ENCODE peak calls at places on chromosomes 6 and 20, in nine cellular contexts. J is A673, G is ovary, K is fibroblast of lung, R is uterus, Q is mucosa of descending colon, T is heart left ventricle, P is transverse colon, L is Caco-2. B is an unnamed sample.

GRCh38 chr6:12114055-12114503 is 102.0 kb downstream of the HIVEP1 start:
- DNase-seq in J (no peak), G (no peak), K (no peak), R (no peak), Q (no peak), T (no peak), P (no peak), L (no peak), B (no peak)

GRCh38 chr20:44401052-44401769 is 45.7 kb downstream of the HNF4A start:
- DNase-seq in J (no peak), G (no peak), K (no peak), R (no peak), Q (peak; percentile 87), T (no peak), P (peak; percentile 86), L (peak; percentile 83), B (no peak)

GRCh38 chr6:100464910-100465700 is at the start of gene SIM1:
- DNase-seq in J (peak; percentile 93), G (no peak), K (peak; percentile 70), R (no peak), Q (peak; percentile 67), T (no peak), P (peak; percentile 31), L (no peak), B (peak; percentile 41)

GRCh38 chr6:111844921-111845320 is 28.3 kb downstream of the FYN start:
- DNase-seq in J (no peak), G (no peak), K (no peak), R (no peak), Q (no peak), T (no peak), P (no peak), L (no peak), B (no peak)

GRCh38 chr6:27553123-27553904 is 80.4 kb upstream of the ZNF184 start:
- DNase-seq in J (peak; percentile 89), G (no peak), K (peak; percentile 38), R (no peak), Q (no peak), T (no peak), P (no peak), L (no peak), B (no peak)

GRCh38 chr6:17673543-17674254 is 33.0 kb downstream of the NUP153 start:
- DNase-seq in J (no peak), G (no peak), K (no peak), R (no peak), Q (no peak), T (no peak), P (no peak), L (no peak), B (no peak)

GRCh38 chr6:161561938-161562337 is 288.1 kb upstream of the AGPAT4 start:
- DNase-seq in J (peak; percentile 18), G (no peak), K (no peak), R (no peak), Q (no peak), T (no peak), P (no peak), L (no peak), B (no peak)

GRCh38 chr6:2902470-2902762 is 693 bp downstream of the SERPINB9 start:
- DNase-seq in J (peak; percentile 16), G (no peak), K (peak; percentile 32), R (peak; percentile 39), Q (no peak), T (no peak), P (no peak), L (no peak), B (no peak)

GRCh38 chr20:12053348-12053747 is 135.7 kb downstream of the BTBD3 start:
- DNase-seq in J (peak; percentile 35), G (no peak), K (peak; percentile 14), R (no peak), Q (no peak), T (no peak), P (no peak), L (no peak), B (no peak)

GRCh38 chr6:166588691-166589333 is 2.3 kb upstream of the RAMACL start:
- DNase-seq in J (peak; percentile 94), G (no peak), K (no peak), R (no peak), Q (no peak), T (no peak), P (peak; percentile 25), L (no peak), B (no peak)

GRCh38 chr20:5550738-5551529 is 199.3 kb upstream of the SHLD1 start:
- DNase-seq in J (no peak), G (no peak), K (no peak), R (no peak), Q (no peak), T (no peak), P (no peak), L (no peak), B (no peak)

GRCh38 chr20:4507288-4507719 is 214.4 kb upstream of the PRND start:
- DNase-seq in J (peak; percentile 88), G (no peak), K (peak; percentile 82), R (no peak), Q (no peak), T (no peak), P (no peak), L (no peak), B (no peak)

GRCh38 chr6:70694371-70694770 is 26.7 kb downstream of the SMAP1 start:
- DNase-seq in J (no peak), G (no peak), K (no peak), R (no peak), Q (no peak), T (no peak), P (no peak), L (no peak), B (no peak)
- H3K4me1 ChIP-seq in J (no peaks in the 10 kb centered on the region), G (no peaks in the 10 kb centered on the region), K (no peaks in the 10 kb centered on the region), R (no peaks in the 10 kb centered on the region), Q (no peaks in the 10 kb centered on the region), T (no peaks in the 10 kb centered on the region), P (no peaks in the 10 kb centered on the region), L (no peaks in the 10 kb centered on the region), B (no peaks in the 10 kb centered on the region)

GRCh38 chr20:13291167-13291566 is 70.1 kb downstream of the ISM1 start:
- DNase-seq in J (no peak), G (no peak), K (no peak), R (no peak), Q (no peak), T (no peak), P (peak; percentile 18), L (no peak), B (no peak)
- H3K4me3 ChIP-seq in J (no peak overlapping the region), G (no peak overlapping the region), K (no peak overlapping the region), R (no peak overlapping the region), Q (no peak overlapping the region), T (no peak overlapping the region), P (no peak overlapping the region), L (no peak overlapping the region), B (no peak overlapping the region)

GRCh38 chr6:72832271-72832670 is 210.4 kb downstream of the KCNQ5 start:
- DNase-seq in J (no peak), G (no peak), K (no peak), R (no peak), Q (no peak), T (no peak), P (no peak), L (no peak), B (no peak)

GRCh38 chr6:72841195-72841594 is 219.3 kb downstream of the KCNQ5 start:
- DNase-seq in J (no peak), G (no peak), K (no peak), R (no peak), Q (no peak), T (no peak), P (no peak), L (no peak), B (no peak)

GRCh38 chr6:72836971-72837370 is 215.1 kb downstream of the KCNQ5 start:
- DNase-seq in J (no peak), G (no peak), K (no peak), R (no peak), Q (no peak), T (no peak), P (no peak), L (no peak), B (no peak)

GRCh38 chr6:72835749-72836148 is 213.9 kb downstream of the KCNQ5 start:
- DNase-seq in J (no peak), G (no peak), K (no peak), R (no peak), Q (no peak), T (no peak), P (no peak), L (no peak), B (no peak)
- TF ChIP-seq CTCF in J (no peak), G (no peak), K (no peak), R (no peak), Q (no peak), T (no peak), P (no peak), L (no peak), B (no peak)

GRCh38 chr6:6004147-6004995 is 2.4 kb downstream of the NRN1 start:
- DNase-seq in J (peak; percentile 74), G (no peak), K (peak; percentile 29), R (no peak), Q (no peak), T (no peak), P (no peak), L (no peak), B (no peak)

GRCh38 chr6:6003334-6004146 is 3.2 kb downstream of the NRN1 start:
- DNase-seq in J (peak; percentile 80), G (no peak), K (no peak), R (no peak), Q (no peak), T (peak; percentile 60), P (no peak), L (no peak), B (no peak)

GRCh38 chr6:6006428-6007310 is at the start of gene NRN1:
- DNase-seq in J (peak; percentile 74), G (no peak), K (no peak), R (no peak), Q (no peak), T (no peak), P (no peak), L (no peak), B (no peak)

GRCh38 chr6:6007311-6008113 is 787 bp upstream of the NRN1 start:
- DNase-seq in J (peak; percentile 84), G (no peak), K (no peak), R (no peak), Q (no peak), T (peak; percentile 41), P (no peak), L (peak; percentile 47), B (no peak)

DNA sequence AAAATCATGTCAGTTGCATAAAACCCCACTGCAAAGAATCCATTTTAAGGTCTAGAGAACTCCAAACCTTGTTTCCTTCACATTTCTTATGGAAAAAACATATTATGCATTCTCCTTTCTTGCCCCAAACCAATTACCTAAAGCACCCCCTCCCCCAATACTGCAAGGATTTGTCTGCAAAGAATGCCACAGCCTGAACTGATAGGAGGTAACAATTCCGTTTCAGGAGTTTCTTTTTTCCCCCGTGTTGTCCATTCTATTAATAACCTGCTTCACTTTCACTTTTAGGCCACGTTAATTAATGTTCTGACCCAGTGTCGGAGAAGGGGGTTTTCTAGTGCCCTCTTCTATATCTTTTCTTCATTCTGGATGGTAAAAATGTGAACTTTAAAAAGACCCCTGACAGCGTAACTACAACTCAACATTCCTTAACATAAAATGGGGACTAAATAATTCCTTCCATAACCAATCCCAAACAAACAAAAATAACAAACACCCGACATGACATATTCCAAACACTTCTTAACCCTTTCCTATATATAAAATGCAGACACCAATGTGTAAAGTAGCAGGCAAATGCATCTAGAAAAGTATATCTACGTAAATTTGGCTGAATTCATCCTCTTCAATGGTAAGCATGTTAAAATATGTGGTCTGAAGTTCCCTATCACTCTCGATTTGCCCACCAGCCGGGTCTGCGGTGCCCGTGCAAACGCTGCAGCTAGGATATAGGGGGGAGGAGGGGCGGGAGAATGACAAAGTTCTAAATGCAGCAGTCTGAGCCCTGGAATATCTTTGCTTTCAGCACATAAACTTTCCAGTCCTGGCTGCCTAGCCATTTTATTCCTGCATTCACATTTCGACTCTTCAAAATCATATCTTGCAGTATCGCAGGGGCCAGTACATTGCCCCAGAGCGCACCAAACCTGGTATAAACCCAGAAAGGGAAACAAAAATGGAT is 978 bp downstream of the NRN1 start:
- DNase-seq in J (peak; percentile 39), G (no peak), K (no peak), R (no peak), Q (no peak), T (no peak), P (no peak), L (no peak), B (no peak)
- H3K4me1 ChIP-seq in J (peaks cover 16% of the 10 kb centered on the region), G (peaks cover 6% of the 10 kb centered on the region), K (no peaks in the 10 kb centered on the region), R (no peaks in the 10 kb centered on the region), Q (peaks cover 41% of the 10 kb centered on the region), T (peaks cover 48% of the 10 kb centered on the region), P (peaks cover 39% of the 10 kb centered on the region), L (peaks cover 17% of the 10 kb centered on the region), B (peaks cover 68% of the 10 kb centered on the region)